ENCODE peak calls at places on chromosomes 2 and 18, in four cellular contexts. K is body of pancreas, P is mammary epithelial cell, V is GM23338. Y is an unnamed sample.

GRCh38 chr2:97354576-97354975 is 235.1 kb downstream of the ANKRD36B start:
- DNase-seq in V (no peak), K (no peak), P (no peak), Y (no peak)

GRCh38 chr2:199693861-199694260 is 157.1 kb downstream of the FTCDNL1 start:
- DNase-seq in K (no peak), V (peak; percentile 59), P (no peak), Y (no peak)

GRCh38 chr18:35432565-35433001 is 55.4 kb upstream of the ZNF396 start:
- DNase-seq in K (no peak), V (no peak), P (no peak), Y (no peak)

GRCh38 chr2:133986076-133986837 is 267.6 kb upstream of the MGAT5 start:
- DNase-seq in P (no peak), V (no peak), K (no peak), Y (no peak)

GRCh38 chr2:122528061-122528460 is 772.6 kb downstream of the TSN start:
- DNase-seq in K (no peak), V (no peak), P (peak; percentile 61), Y (no peak)

GRCh38 chr18:3184275-3184963 is 35.3 kb downstream of the MYOM1 start:
- DNase-seq in P (no peak), V (no peak), K (no peak), Y (no peak)

GRCh38 chr2:27427863-27428212 is 593 bp upstream of the NRBP1 start:
- DNase-seq in V (no peak), P (no peak), K (no peak), Y (no peak)

GRCh38 chr2:5287558-5288334 is 404.4 kb upstream of the SOX11 start:
- DNase-seq in V (no peak), K (no peak), P (no peak), Y (no peak)

GRCh38 chr18:79405781-79406575 is 10.2 kb downstream of the NFATC1 start:
- DNase-seq in V (no peak), K (no peak), P (no peak), Y (no peak)

GRCh38 chr2:69677914-69678313 is 34.4 kb upstream of the AAK1 start:
- DNase-seq in V (no peak), P (no peak), K (no peak), Y (no peak)

GRCh38 chr2:97660775-97661417 is 2.9 kb downstream of the ACTR1B start:
- DNase-seq in P (no peak), K (no peak), V (no peak), Y (no peak)

GRCh38 chr18:43534511-43534910 is 257.2 kb upstream of the SYT4 start:
- DNase-seq in K (no peak), V (no peak), P (peak; percentile 78), Y (no peak)

GRCh38 chr18:14768241-14768640 is 20.3 kb downstream of the ANKRD30B start:
- DNase-seq in K (no peak), P (no peak), V (no peak), Y (no peak)

GRCh38 chr2:65049010-65049639 is 7.1 kb upstream of the CEP68 start:
- DNase-seq in P (no peak), K (no peak), V (peak; percentile 80), Y (no peak)

GRCh38 chr18:56221195-56222065 is 417.0 kb downstream of the TXNL1 start:
- DNase-seq in P (peak; percentile 43), K (peak; percentile 86), V (no peak), Y (no peak)

GRCh38 chr2:42076357-42076921 is 28.6 kb downstream of the PKDCC start:
- DNase-seq in K (no peak), P (no peak), V (no peak), Y (no peak)

GRCh38 chr2:237113026-237113810 is 27.5 kb downstream of the COPS8 start:
- DNase-seq in K (no peak), V (no peak), P (no peak), Y (no peak)

GRCh38 chr2:200871151-200871550 is 6.7 kb upstream of the CLK1 start:
- DNase-seq in V (no peak), K (no peak), P (no peak), Y (no peak)

GRCh38 chr2:221104391-221104811 is 467.7 kb downstream of the EPHA4 start:
- DNase-seq in K (peak; percentile 25), P (peak; percentile 53), V (peak; percentile 41), Y (peak; percentile 31)

GRCh38 chr2:159164457-159164894 is 122.0 kb downstream of the WDSUB1 start:
- DNase-seq in V (no peak), P (no peak), K (no peak), Y (no peak)

GRCh38 chr2:168217920-168218319 is 29.5 kb downstream of the STK39 start:
- DNase-seq in K (no peak), V (no peak), P (no peak), Y (no peak)

GRCh38 chr2:5748391-5748790 is 56.2 kb downstream of the SOX11 start:
- DNase-seq in P (no peak), V (no peak), K (no peak), Y (no peak)

GRCh38 chr2:105768961-105769452 is 24.3 kb downstream of the NCK2 start:
- DNase-seq in V (peak; percentile 62), K (no peak), P (no peak), Y (no peak)

GRCh38 chr2:233100192-233100998 is 40.3 kb downstream of the INPP5D start:
- DNase-seq in P (no peak), V (no peak), K (no peak), Y (no peak)

GRCh38 chr2:99975386-99975785 is 167.0 kb downstream of the AFF3 start:
- DNase-seq in K (no peak), P (peak; percentile 69), V (no peak), Y (no peak)

GRCh38 chr2:6896930-6897759 is 19.6 kb downstream of the RSAD2 start:
- DNase-seq in K (no peak), V (peak; percentile 45), P (no peak), Y (no peak)

GRCh38 chr18:51890762-51891161 is 449.2 kb upstream of the DCC start:
- DNase-seq in P (peak; percentile 79), K (peak; percentile 81), V (no peak), Y (no peak)

DNA sequence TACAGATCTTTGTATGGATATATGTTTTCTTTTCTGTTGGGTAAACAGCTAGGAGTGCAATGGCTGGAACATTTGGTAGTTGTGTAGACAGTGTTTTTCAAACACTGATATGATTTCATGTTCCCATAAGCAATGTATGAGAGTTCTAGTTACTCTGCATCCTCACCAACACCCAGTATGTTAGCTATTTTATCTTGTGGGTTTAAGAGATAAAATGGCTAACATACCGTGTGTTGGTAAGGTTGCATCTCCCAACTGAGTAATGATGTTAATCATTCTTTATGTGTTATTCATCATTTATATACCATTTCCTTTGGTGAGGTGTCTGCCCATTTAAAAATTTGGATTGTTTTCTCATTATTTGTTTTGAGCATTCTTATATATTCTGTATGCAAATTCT is 65.7 kb downstream of the LYPD6B start:
- DNase-seq in K (no peak), V (no peak), P (no peak), Y (no peak)
- H3K4me3 ChIP-seq in K (no peak overlapping the region), V (no peak overlapping the region), P (no peak overlapping the region), Y (no peak overlapping the region)

DNA sequence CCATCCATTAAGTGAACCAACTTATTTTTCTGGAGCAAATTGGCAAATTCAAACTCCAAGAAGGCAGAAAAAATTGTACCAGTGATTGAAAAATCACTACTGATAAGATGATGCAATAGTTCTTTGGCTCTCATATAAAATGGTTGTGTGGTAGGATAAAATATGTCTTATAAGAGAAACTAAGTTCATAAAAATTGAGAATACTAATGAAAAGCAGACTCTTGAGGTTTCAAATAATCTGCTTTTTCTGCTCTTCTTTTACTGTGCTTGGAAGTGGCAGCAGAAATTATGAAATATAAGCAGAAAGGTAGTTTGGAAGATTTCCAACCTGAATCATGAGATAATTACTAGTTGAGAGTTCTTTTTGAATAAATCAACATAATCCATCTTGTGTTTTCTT is 61.9 kb downstream of the PPP1R1C start:
- DNase-seq in V (no peak), P (peak; percentile 3), K (no peak), Y (no peak)
- H3K27ac ChIP-seq in V (no peak overlapping the region), P (no peak overlapping the region), K (no peak overlapping the region), Y (no peak overlapping the region)

DNA sequence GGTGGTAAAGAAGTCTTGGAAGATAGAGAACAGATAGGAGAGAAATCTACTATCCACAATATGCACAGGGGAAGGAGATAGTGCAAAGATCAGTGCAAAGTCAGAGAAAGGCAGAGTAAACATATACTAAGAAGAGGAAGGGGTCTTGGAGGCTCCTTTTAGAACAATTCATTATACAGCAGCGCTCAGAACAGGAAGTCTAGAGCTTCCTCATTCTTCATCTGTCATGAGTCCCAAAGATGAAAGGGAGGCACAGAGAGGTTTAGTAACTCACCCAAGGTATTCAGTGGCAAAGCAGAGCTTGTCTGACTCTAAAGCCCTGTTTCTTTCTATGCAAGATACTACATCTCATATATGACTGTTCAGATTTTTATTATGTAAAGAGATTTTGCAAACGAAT is 1.4 kb downstream of the SP110 start:
- DNase-seq in V (no peak), K (no peak), P (no peak), Y (no peak)
- H3K4me3 ChIP-seq in V (no peak overlapping the region), K (no peak overlapping the region), P (no peak overlapping the region), Y (no peak overlapping the region)

GRCh38 chr18:23703987-23704384 is 14.7 kb downstream of the LAMA3 start:
- DNase-seq in V (no peak), P (no peak), K (no peak), Y (no peak)

GRCh38 chr18:23701017-23701416 is 11.8 kb downstream of the LAMA3 start:
- DNase-seq in V (no peak), K (no peak), P (no peak), Y (no peak)

GRCh38 chr18:23702606-23703005 is 13.4 kb downstream of the LAMA3 start:
- DNase-seq in K (no peak), P (no peak), V (no peak), Y (no peak)

GRCh38 chr18:23703057-23703986 is 14.1 kb downstream of the LAMA3 start:
- DNase-seq in P (peak; percentile 63), K (no peak), V (peak; percentile 63), Y (no peak)

GRCh38 chr18:23701544-23702064 is 12.4 kb downstream of the LAMA3 start:
- DNase-seq in V (no peak), P (no peak), K (no peak), Y (no peak)
- H3K27ac ChIP-seq in V (no peak overlapping the region), P (no peak overlapping the region), K (no peak overlapping the region), Y (no peak overlapping the region)

GRCh38 chr2:43225093-43225787 is 1.2 kb downstream of the ZFP36L2 start:
- DNase-seq in K (peak; percentile 69), P (peak; percentile 68), V (peak; percentile 60), Y (peak; percentile 65)

GRCh38 chr2:43225788-43226557 is 433 bp downstream of the ZFP36L2 start:
- DNase-seq in K (peak; percentile 80), V (peak; percentile 56), P (peak; percentile 76), Y (peak; percentile 66)

GRCh38 chr2:43223412-43224040 is 2.9 kb downstream of the ZFP36L2 start:
- DNase-seq in V (no peak), P (peak; percentile 28), K (no peak), Y (no peak)

GRCh38 chr2:43224131-43224570 is 2.3 kb downstream of the ZFP36L2 start:
- DNase-seq in P (peak; percentile 67), V (peak; percentile 85), K (peak; percentile 72), Y (peak; percentile 77)

GRCh38 chr2:43224571-43225092 is 1.8 kb downstream of the ZFP36L2 start:
- DNase-seq in V (peak; percentile 51), P (no peak), K (peak; percentile 41), Y (no peak)
- H3K4me3 ChIP-seq in V (peak overlapping the region; percentile 97), P (peak overlapping the region; percentile 83), K (peak overlapping the region; percentile 69), Y (peak overlapping the region; percentile 90)

GRCh38 chr2:46388873-46389272 is 90.5 kb upstream of the TMEM247 start:
- DNase-seq in K (no peak), V (no peak), P (no peak), Y (peak; percentile 12)
- H3K27ac ChIP-seq in K (no peak overlapping the region), V (no peak overlapping the region), P (no peak overlapping the region), Y (no peak overlapping the region)